ENCODE peak calls at places on chromosome 15, in seven cellular contexts. M is stomach; E is hypothalamus; L is M059J; N is Ammon's horn; W is left cardiac atrium; T is stimulated activated CD8-positive, alpha-beta memory T cell treated with anti-CD3 and anti-CD28 coated beads, Interleukin-7, amount 100 ng/mL, for 4 hours. H is an unnamed sample.

GRCh38 chr15:67121725-67122600 is 56.6 kb downstream of the SMAD3 start:
- DNase-seq in M (no peak), E (no peak), L (no peak), N (no peak), W (no peak), T (no peak), H (no peak)

GRCh38 chr15:29924750-29925149 is 102.5 kb upstream of the TJP1 start:
- DNase-seq in M (no peak), E (no peak), L (peak), N (no peak), W (peak), T (no peak), H (no peak)

GRCh38 chr15:65164139-65164538 is 21.0 kb downstream of the CLPX start:
- DNase-seq in M (no peak), E (no peak), L (no peak), N (no peak), W (no peak), T (no peak), H (peak)

GRCh38 chr15:65346856-65347598 is 30.8 kb downstream of the IGDCC3 start:
- DNase-seq in M (no peak), E (no peak), L (no peak), N (no peak), W (no peak), T (no peak), H (no peak)

GRCh38 chr15:81548350-81549116 is 174.5 kb upstream of the TMC3 start:
- DNase-seq in M (no peak), E (no peak), L (no peak), N (peak), W (no peak), T (no peak), H (peak)

GRCh38 chr15:60720493-60721231 is 241.7 kb upstream of the ICE2 start:
- DNase-seq in M (no peak), E (no peak), L (no peak), N (no peak), W (no peak), T (peak), H (no peak)

GRCh38 chr15:78208887-78209645 is 25.3 kb downstream of the ACSBG1 start:
- DNase-seq in M (peak), E (peak), L (no peak), N (peak), W (no peak), T (no peak), H (no peak)

GRCh38 chr15:41828747-41829270 is 917 bp downstream of the JMJD7 start:
- DNase-seq in M (no peak), E (no peak), L (no peak), N (no peak), W (no peak), T (no peak), H (peak)

GRCh38 chr15:73631915-73632669 is 1.1 kb downstream of the NPTN start:
- DNase-seq in M (no peak), E (peak), L (peak), N (peak), W (peak), T (no peak), H (peak)